ENCODE peak calls at places on chromosomes 2 and 18, in eight cellular contexts. Y is EH; H is HFFc6; J is activated CD8-positive, alpha-beta T cell treated with anti-CD3 and anti-CD28 coated beads for 36 hours; P is activated T-helper 9 cell treated with anti-CD3 and anti-CD28 coated beads, Interleukin-2, amount 50 U/mL, for 16 hours; X is brain microvascular endothelial cell; C is cardiac muscle cell; G is IMR-90. Z is an unnamed sample.

GRCh38 chr2:15913146-15913545 is 27.2 kb upstream of the MYCN start:
- DNase-seq in Y (no peak), X (no peak), J (no peak), H (no peak), C (no peak), P (no peak), G (no peak), Z (peak; percentile 36)

GRCh38 chr2:170323743-170324142 is 145.8 kb downstream of the MYO3B start:
- DNase-seq in Y (no peak), C (no peak), J (no peak), G (no peak), P (no peak), H (no peak), X (no peak), Z (no peak)

GRCh38 chr18:3245185-3245564 is 2.4 kb upstream of the MYL12A start:
- DNase-seq in X (no peak), C (no peak), H (no peak), G (no peak), P (no peak), J (no peak), Y (no peak), Z (no peak)

GRCh38 chr2:118059919-118060478 is 28.3 kb upstream of the INSIG2 start:
- DNase-seq in C (peak; percentile 82), H (peak; percentile 88), X (peak; percentile 46), Y (peak; percentile 78), P (no peak), J (no peak), G (peak; percentile 74), Z (peak; percentile 76)

GRCh38 chr2:112661656-112662305 is 16.0 kb downstream of the SLC20A1 start:
- DNase-seq in G (no peak), J (no peak), C (no peak), P (no peak), Y (no peak), X (no peak), H (no peak), Z (no peak)

GRCh38 chr2:73759904-73760303 is 20.0 kb downstream of the DUSP11 start:
- DNase-seq in P (no peak), C (peak; percentile 78), J (no peak), X (no peak), H (peak; percentile 16), Y (peak; percentile 16), G (peak; percentile 44), Z (no peak)

GRCh38 chr2:180604077-180604476 is 376.3 kb upstream of the UBE2E3 start:
- DNase-seq in Y (peak; percentile 31), X (peak; percentile 21), C (peak; percentile 19), H (no peak), P (no peak), G (peak; percentile 15), J (peak; percentile 25), Z (peak; percentile 31)

GRCh38 chr18:49494660-49495059 is 7.6 kb upstream of the C18orf32 start:
- DNase-seq in G (no peak), H (no peak), X (no peak), C (peak; percentile 14), Y (peak; percentile 52), J (no peak), P (no peak), Z (no peak)

GRCh38 chr18:56127322-56128099 is 510.9 kb downstream of the TXNL1 start:
- DNase-seq in H (no peak), C (peak; percentile 43), P (no peak), J (no peak), Y (peak; percentile 38), G (no peak), X (no peak), Z (no peak)

GRCh38 chr2:190210471-190210870 is 109.2 kb downstream of the HIBCH start:
- DNase-seq in Y (no peak), P (no peak), X (no peak), H (no peak), J (no peak), G (peak; percentile 48), C (no peak), Z (no peak)

GRCh38 chr2:208477741-208478140 is 71.1 kb downstream of the PTH2R start:
- DNase-seq in H (no peak), C (no peak), J (no peak), G (no peak), Y (no peak), P (no peak), X (no peak), Z (no peak)

GRCh38 chr18:59821983-59822382 is 77.8 kb upstream of the PMAIP1 start:
- DNase-seq in J (no peak), G (peak; percentile 49), H (peak; percentile 49), Y (peak; percentile 82), X (no peak), P (no peak), C (no peak), Z (no peak)

GRCh38 chr2:235740821-235741220 is 247.0 kb downstream of the AGAP1 start:
- DNase-seq in H (no peak), J (peak; percentile 15), C (no peak), P (no peak), G (no peak), X (no peak), Y (no peak), Z (no peak)

GRCh38 chr2:223217373-223217772 is 165.4 kb downstream of the KCNE4 start:
- DNase-seq in J (no peak), G (no peak), H (no peak), Y (no peak), C (no peak), X (peak; percentile 12), P (no peak), Z (no peak)

GRCh38 chr2:79981316-79981715 is 323.2 kb downstream of the LRRTM1 start:
- DNase-seq in H (no peak), X (no peak), J (no peak), G (no peak), C (no peak), Y (no peak), P (no peak), Z (no peak)

GRCh38 chr18:65737346-65737745 is 13.5 kb upstream of the CDH7 start:
- DNase-seq in X (no peak), Y (no peak), P (no peak), C (no peak), G (no peak), J (no peak), H (no peak), Z (no peak)

GRCh38 chr2:172377408-172377807 is 50.0 kb upstream of the ITGA6 start:
- DNase-seq in P (no peak), Y (no peak), J (no peak), H (no peak), G (no peak), C (no peak), X (no peak), Z (no peak)

GRCh38 chr2:5691659-5692529 is at the start of gene SOX11:
- DNase-seq in G (peak; percentile 95), P (no peak), H (no peak), Y (peak; percentile 95), C (peak; percentile 70), X (peak; percentile 94), J (peak; percentile 17), Z (no peak)

GRCh38 chr2:102410952-102411351 is 12.0 kb upstream of the IL18RAP start:
- DNase-seq in Y (no peak), P (no peak), X (no peak), C (no peak), H (no peak), G (no peak), J (no peak), Z (no peak)

GRCh38 chr2:149431337-149431736 is 101.0 kb downstream of the LYPD6 start:
- DNase-seq in X (no peak), C (no peak), Y (peak; percentile 71), J (no peak), G (peak; percentile 47), H (peak; percentile 43), P (no peak), Z (no peak)

GRCh38 chr2:231573698-231574421 is 18.8 kb upstream of the TEX44 start:
- DNase-seq in H (no peak), X (no peak), C (no peak), Y (no peak), G (no peak), J (no peak), P (no peak), Z (no peak)

GRCh38 chr2:168348076-168348475 is 100.7 kb upstream of the STK39 start:
- DNase-seq in X (peak; percentile 48), C (peak; percentile 56), G (peak; percentile 24), P (no peak), Y (peak; percentile 42), H (peak; percentile 21), J (peak; percentile 27), Z (peak; percentile 65)

GRCh38 chr2:170236639-170237037 is 58.7 kb downstream of the MYO3B start:
- DNase-seq in Y (no peak), G (no peak), J (no peak), C (no peak), P (no peak), H (no peak), X (no peak), Z (no peak)

GRCh38 chr2:209579236-209579749 is 155.4 kb downstream of the MAP2 start:
- DNase-seq in X (peak; percentile 12), G (no peak), Y (peak; percentile 36), C (peak; percentile 48), P (no peak), H (peak; percentile 5), J (no peak), Z (no peak)

GRCh38 chr2:41899189-41899588 is 148.6 kb upstream of the PKDCC start:
- DNase-seq in C (peak; percentile 63), X (peak; percentile 57), J (no peak), H (no peak), G (peak; percentile 42), Y (no peak), P (no peak), Z (no peak)

GRCh38 chr2:137838255-137839092 is 125.8 kb upstream of the HNMT start:
- DNase-seq in H (peak; percentile 53), X (peak; percentile 19), C (peak; percentile 71), J (no peak), P (no peak), Y (peak; percentile 49), G (peak; percentile 49), Z (peak; percentile 29)